ENCODE peak calls at places on chromosome 18, in eight cellular contexts. One of them, this sample, is unnamed.

GRCh38 chr18:63731215-63731614 is 28.5 kb downstream of the SERPINB11 start:
- DNase-seq in BJ: no peak
- DNase-seq in iPS DF 19.7: no peak
- DNase-seq in NCI-H1694 treated with DMSO at 0.1 percent for 48 hours: no peak
- DNase-seq in upper lobe of right lung: no peak
- DNase-seq in frontal cortex: no peak
- DNase-seq in IMR-90: no peak
- DNase-seq in fibroblast of mammary gland: no peak
- DNase-seq in this sample: no peak

GRCh38 chr18:35201502-35201901 is 39.3 kb upstream of the ZNF397 start:
- DNase-seq in BJ: no peak
- DNase-seq in iPS DF 19.7: no peak
- DNase-seq in NCI-H1694 treated with DMSO at 0.1 percent for 48 hours: peak
- DNase-seq in upper lobe of right lung: no peak
- DNase-seq in frontal cortex: no peak
- DNase-seq in IMR-90: no peak
- DNase-seq in fibroblast of mammary gland: no peak
- DNase-seq in this sample: no peak

GRCh38 chr18:79956276-79956675 is 4.8 kb upstream of the SLC66A2 start:
- DNase-seq in BJ: no peak
- DNase-seq in iPS DF 19.7: no peak
- DNase-seq in NCI-H1694 treated with DMSO at 0.1 percent for 48 hours: no peak
- DNase-seq in upper lobe of right lung: no peak
- DNase-seq in frontal cortex: no peak
- DNase-seq in IMR-90: no peak
- DNase-seq in fibroblast of mammary gland: no peak
- DNase-seq in this sample: no peak

GRCh38 chr18:58699551-58699950 is 28.3 kb downstream of the MALT1 start:
- DNase-seq in BJ: no peak
- DNase-seq in iPS DF 19.7: no peak
- DNase-seq in NCI-H1694 treated with DMSO at 0.1 percent for 48 hours: no peak
- DNase-seq in upper lobe of right lung: no peak
- DNase-seq in frontal cortex: no peak
- DNase-seq in IMR-90: no peak
- DNase-seq in fibroblast of mammary gland: peak
- DNase-seq in this sample: no peak

GRCh38 chr18:72613589-72613988 is 69.4 kb upstream of the CBLN2 start:
- DNase-seq in BJ: no peak
- DNase-seq in iPS DF 19.7: no peak
- DNase-seq in NCI-H1694 treated with DMSO at 0.1 percent for 48 hours: no peak
- DNase-seq in upper lobe of right lung: no peak
- DNase-seq in frontal cortex: no peak
- DNase-seq in IMR-90: no peak
- DNase-seq in fibroblast of mammary gland: no peak
- DNase-seq in this sample: no peak

GRCh38 chr18:68713131-68713530 is 1.8 kb downstream of the TMX3 start:
- DNase-seq in BJ: no peak
- DNase-seq in iPS DF 19.7: no peak
- DNase-seq in NCI-H1694 treated with DMSO at 0.1 percent for 48 hours: no peak
- DNase-seq in upper lobe of right lung: no peak
- DNase-seq in frontal cortex: no peak
- DNase-seq in IMR-90: no peak
- DNase-seq in fibroblast of mammary gland: no peak
- DNase-seq in this sample: no peak

GRCh38 chr18:47095810-47096209 is 54.5 kb downstream of the HDHD2 start:
- DNase-seq in BJ: no peak
- DNase-seq in iPS DF 19.7: no peak
- DNase-seq in NCI-H1694 treated with DMSO at 0.1 percent for 48 hours: no peak
- DNase-seq in upper lobe of right lung: no peak
- DNase-seq in frontal cortex: no peak
- DNase-seq in IMR-90: no peak
- DNase-seq in fibroblast of mammary gland: no peak
- DNase-seq in this sample: no peak

GRCh38 chr18:37249895-37250618 is 315.5 kb downstream of the CELF4 start:
- DNase-seq in BJ: no peak
- DNase-seq in iPS DF 19.7: no peak
- DNase-seq in NCI-H1694 treated with DMSO at 0.1 percent for 48 hours: no peak
- DNase-seq in upper lobe of right lung: peak
- DNase-seq in frontal cortex: no peak
- DNase-seq in IMR-90: no peak
- DNase-seq in fibroblast of mammary gland: no peak
- DNase-seq in this sample: no peak

GRCh38 chr18:74281639-74282358 is 10.0 kb downstream of the CYB5A start:
- DNase-seq in BJ: no peak
- DNase-seq in iPS DF 19.7: no peak
- DNase-seq in NCI-H1694 treated with DMSO at 0.1 percent for 48 hours: no peak
- DNase-seq in upper lobe of right lung: no peak
- DNase-seq in frontal cortex: no peak
- DNase-seq in IMR-90: no peak
- DNase-seq in fibroblast of mammary gland: peak
- DNase-seq in this sample: peak

GRCh38 chr18:42576141-42576540 is 539.3 kb downstream of the RIT2 start:
- DNase-seq in BJ: no peak
- DNase-seq in iPS DF 19.7: no peak
- DNase-seq in NCI-H1694 treated with DMSO at 0.1 percent for 48 hours: no peak
- DNase-seq in upper lobe of right lung: no peak
- DNase-seq in frontal cortex: no peak
- DNase-seq in IMR-90: no peak
- DNase-seq in fibroblast of mammary gland: no peak
- DNase-seq in this sample: no peak

GRCh38 chr18:71107220-71107619 is 818.4 kb downstream of the SOCS6 start:
- DNase-seq in BJ: no peak
- DNase-seq in iPS DF 19.7: no peak
- DNase-seq in NCI-H1694 treated with DMSO at 0.1 percent for 48 hours: no peak
- DNase-seq in upper lobe of right lung: no peak
- DNase-seq in frontal cortex: no peak
- DNase-seq in IMR-90: no peak
- DNase-seq in fibroblast of mammary gland: no peak
- DNase-seq in this sample: no peak

GRCh38 chr18:51330148-51330547 is 132.7 kb upstream of the MEX3C start:
- DNase-seq in BJ: no peak
- DNase-seq in iPS DF 19.7: no peak
- DNase-seq in NCI-H1694 treated with DMSO at 0.1 percent for 48 hours: no peak
- DNase-seq in upper lobe of right lung: no peak
- DNase-seq in frontal cortex: no peak
- DNase-seq in IMR-90: no peak
- DNase-seq in fibroblast of mammary gland: no peak
- DNase-seq in this sample: peak

GRCh38 chr18:75477913-75478312 is 50.4 kb upstream of the SMIM21 start:
- DNase-seq in BJ: no peak
- DNase-seq in iPS DF 19.7: no peak
- DNase-seq in NCI-H1694 treated with DMSO at 0.1 percent for 48 hours: no peak
- DNase-seq in upper lobe of right lung: no peak
- DNase-seq in frontal cortex: no peak
- DNase-seq in IMR-90: peak
- DNase-seq in fibroblast of mammary gland: peak
- DNase-seq in this sample: peak

GRCh38 chr18:55475467-55475866 is 112.5 kb downstream of the TCF4 start:
- DNase-seq in BJ: no peak
- DNase-seq in iPS DF 19.7: no peak
- DNase-seq in NCI-H1694 treated with DMSO at 0.1 percent for 48 hours: no peak
- DNase-seq in upper lobe of right lung: no peak
- DNase-seq in frontal cortex: no peak
- DNase-seq in IMR-90: no peak
- DNase-seq in fibroblast of mammary gland: no peak
- DNase-seq in this sample: no peak

GRCh38 chr18:76387608-76388007 is 107.4 kb downstream of the ZNF516 start:
- DNase-seq in BJ: no peak
- DNase-seq in iPS DF 19.7: no peak
- DNase-seq in NCI-H1694 treated with DMSO at 0.1 percent for 48 hours: no peak
- DNase-seq in upper lobe of right lung: no peak
- DNase-seq in frontal cortex: no peak
- DNase-seq in IMR-90: no peak
- DNase-seq in fibroblast of mammary gland: no peak
- DNase-seq in this sample: no peak

GRCh38 chr18:44693030-44693784 is 12.5 kb downstream of the SETBP1 start:
- DNase-seq in BJ: no peak
- DNase-seq in iPS DF 19.7: no peak
- DNase-seq in NCI-H1694 treated with DMSO at 0.1 percent for 48 hours: no peak
- DNase-seq in upper lobe of right lung: no peak
- DNase-seq in frontal cortex: no peak
- DNase-seq in IMR-90: no peak
- DNase-seq in fibroblast of mammary gland: peak
- DNase-seq in this sample: no peak

GRCh38 chr18:13376841-13377351 is 158.3 kb downstream of the LDLRAD4 start:
- DNase-seq in BJ: no peak
- DNase-seq in iPS DF 19.7: no peak
- DNase-seq in NCI-H1694 treated with DMSO at 0.1 percent for 48 hours: no peak
- DNase-seq in upper lobe of right lung: no peak
- DNase-seq in frontal cortex: no peak
- DNase-seq in IMR-90: no peak
- DNase-seq in fibroblast of mammary gland: no peak
- DNase-seq in this sample: no peak

GRCh38 chr18:62289047-62289446 is 36.1 kb upstream of the TNFRSF11A start:
- DNase-seq in BJ: no peak
- DNase-seq in iPS DF 19.7: no peak
- DNase-seq in NCI-H1694 treated with DMSO at 0.1 percent for 48 hours: no peak
- DNase-seq in upper lobe of right lung: no peak
- DNase-seq in frontal cortex: no peak
- DNase-seq in IMR-90: no peak
- DNase-seq in fibroblast of mammary gland: peak
- DNase-seq in this sample: no peak

GRCh38 chr18:2147424-2147823 is 423.9 kb downstream of the METTL4 start:
- DNase-seq in BJ: peak
- DNase-seq in iPS DF 19.7: no peak
- DNase-seq in NCI-H1694 treated with DMSO at 0.1 percent for 48 hours: no peak
- DNase-seq in upper lobe of right lung: no peak
- DNase-seq in frontal cortex: no peak
- DNase-seq in IMR-90: no peak
- DNase-seq in fibroblast of mammary gland: peak
- DNase-seq in this sample: peak

GRCh38 chr18:48228301-48228715 is 180.9 kb downstream of the ZBTB7C start:
- DNase-seq in BJ: no peak
- DNase-seq in iPS DF 19.7: no peak
- DNase-seq in NCI-H1694 treated with DMSO at 0.1 percent for 48 hours: no peak
- DNase-seq in upper lobe of right lung: peak
- DNase-seq in frontal cortex: no peak
- DNase-seq in IMR-90: no peak
- DNase-seq in fibroblast of mammary gland: peak
- DNase-seq in this sample: peak

GRCh38 chr18:46462523-46462922 is 194.5 kb downstream of the LOXHD1 start:
- DNase-seq in BJ: no peak
- DNase-seq in iPS DF 19.7: no peak
- DNase-seq in NCI-H1694 treated with DMSO at 0.1 percent for 48 hours: no peak
- DNase-seq in upper lobe of right lung: no peak
- DNase-seq in frontal cortex: no peak
- DNase-seq in IMR-90: no peak
- DNase-seq in fibroblast of mammary gland: no peak
- DNase-seq in this sample: no peak

GRCh38 chr18:48367557-48367956 is 41.6 kb downstream of the ZBTB7C start:
- DNase-seq in BJ: no peak
- DNase-seq in iPS DF 19.7: no peak
- DNase-seq in NCI-H1694 treated with DMSO at 0.1 percent for 48 hours: no peak
- DNase-seq in upper lobe of right lung: no peak
- DNase-seq in frontal cortex: no peak
- DNase-seq in IMR-90: no peak
- DNase-seq in fibroblast of mammary gland: no peak
- DNase-seq in this sample: no peak

GRCh38 chr18:55413474-55413873 is 174.5 kb downstream of the TCF4 start:
- DNase-seq in BJ: no peak
- DNase-seq in iPS DF 19.7: no peak
- DNase-seq in NCI-H1694 treated with DMSO at 0.1 percent for 48 hours: no peak
- DNase-seq in upper lobe of right lung: no peak
- DNase-seq in frontal cortex: no peak
- DNase-seq in IMR-90: peak
- DNase-seq in fibroblast of mammary gland: no peak
- DNase-seq in this sample: peak

GRCh38 chr18:79493801-79494211 is 98.1 kb downstream of the NFATC1 start:
- DNase-seq in BJ: no peak
- DNase-seq in iPS DF 19.7: no peak
- DNase-seq in NCI-H1694 treated with DMSO at 0.1 percent for 48 hours: no peak
- DNase-seq in upper lobe of right lung: peak
- DNase-seq in frontal cortex: no peak
- DNase-seq in IMR-90: no peak
- DNase-seq in fibroblast of mammary gland: no peak
- DNase-seq in this sample: no peak

This sample was measured in fibroblast of pulmonary artery.